ENCODE peak calls at places on chromosomes 11 and 22, in five cellular contexts. H, W, U, F and K are unnamed samples.
A peak's percentile ranks its signal among the peaks of the same experiment; 100 is the strongest.

GRCh38 chr11:76808158-76808557 is 25.0 kb downstream of the TSKU start:
- DNase-seq in F (no peak), U (no peak), W (no peak), H (no peak), K (no peak)

GRCh38 chr11:101848262-101848661 is 66.5 kb upstream of the CEP126 start:
- DNase-seq in W (peak; percentile 47), H (peak; percentile 20), U (no peak), F (peak; percentile 38), K (no peak)

GRCh38 chr11:57480409-57481137 is 20.2 kb downstream of the RTN4RL2 start:
- DNase-seq in W (peak; percentile 74), H (peak; percentile 61), U (peak; percentile 88), F (peak; percentile 63), K (peak; percentile 87)

GRCh38 chr22:37740455-37741311 is 43.8 kb downstream of the TRIOBP start:
- DNase-seq in U (peak; percentile 70), F (no peak), W (no peak), H (no peak), K (no peak)

GRCh38 chr11:99739464-99740089 is 718.8 kb downstream of the CNTN5 start:
- DNase-seq in U (no peak), F (peak; percentile 50), W (peak; percentile 10), H (peak; percentile 17), K (peak; percentile 13)

GRCh38 chr11:762421-763072 is 14.7 kb downstream of the GATD1 start:
- DNase-seq in W (peak; percentile 43), H (no peak), F (peak; percentile 84), U (peak; percentile 33), K (peak; percentile 17)

GRCh38 chr11:134436781-134437180 is 24.7 kb upstream of the B3GAT1 start:
- DNase-seq in H (no peak), F (no peak), W (no peak), U (no peak), K (no peak)

GRCh38 chr11:131867457-131868257 is 497.2 kb downstream of the NTM start:
- DNase-seq in W (peak; percentile 5), F (peak; percentile 86), H (peak; percentile 20), U (peak; percentile 38), K (peak; percentile 74)

GRCh38 chr11:47394322-47395224 is 13.8 kb upstream of the SLC39A13 start:
- DNase-seq in W (peak; percentile 88), U (peak; percentile 73), H (peak; percentile 38), F (no peak), K (peak; percentile 87)

GRCh38 chr11:76524919-76525318 is 80.1 kb downstream of the EMSY start:
- DNase-seq in U (no peak), W (no peak), F (peak; percentile 29), H (peak; percentile 42), K (no peak)

GRCh38 chr22:34333285-34333684 is 413.0 kb upstream of the LARGE1 start:
- DNase-seq in W (no peak), U (no peak), H (no peak), F (no peak), K (no peak)

GRCh38 chr11:69344570-69345145 is 50.7 kb downstream of the MYEOV start:
- DNase-seq in F (no peak), U (no peak), H (no peak), W (no peak), K (no peak)

GRCh38 chr11:60900673-60901404 is 5.5 kb downstream of the PRPF19 start:
- DNase-seq in H (no peak), F (no peak), W (no peak), U (no peak), K (no peak)

GRCh38 chr22:38132794-38133193 is 22.3 kb upstream of the BAIAP2L2 start:
- DNase-seq in F (no peak), W (no peak), U (no peak), H (no peak), K (no peak)

GRCh38 chr11:63974259-63975143 is at the start of gene COX8A:
- DNase-seq in W (peak; percentile 100), H (peak; percentile 99), F (peak; percentile 100), U (peak; percentile 99), K (peak; percentile 99)
- TF ChIP-seq CTCF in W (no peak), H (peak; percentile 33), F (peak; percentile 8), U (no peak), K (peak; percentile 26)

DNA sequence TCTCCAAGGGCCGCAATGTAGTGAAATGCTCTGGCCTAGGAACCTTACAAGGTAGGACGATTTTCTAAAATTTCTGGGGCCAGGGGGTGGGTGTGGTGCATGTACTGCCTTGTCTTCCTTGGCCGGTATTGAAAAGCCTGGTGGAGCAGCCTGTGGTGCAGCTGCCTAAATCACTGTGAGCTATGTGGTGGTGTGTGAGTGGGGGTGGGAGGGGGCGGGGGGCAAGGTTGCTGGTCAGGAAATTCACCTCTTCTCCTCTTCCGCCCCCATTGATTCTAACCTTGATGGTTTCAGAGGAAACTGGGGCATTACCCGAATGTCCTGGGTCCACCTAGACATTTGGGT is 137.2 kb downstream of the DBX1 start:
- DNase-seq in F (no peak), U (no peak), H (no peak), W (no peak), K (no peak)
- TF ChIP-seq CTCF in F (no peak), U (no peak), H (no peak), W (no peak), K (no peak)

DNA sequence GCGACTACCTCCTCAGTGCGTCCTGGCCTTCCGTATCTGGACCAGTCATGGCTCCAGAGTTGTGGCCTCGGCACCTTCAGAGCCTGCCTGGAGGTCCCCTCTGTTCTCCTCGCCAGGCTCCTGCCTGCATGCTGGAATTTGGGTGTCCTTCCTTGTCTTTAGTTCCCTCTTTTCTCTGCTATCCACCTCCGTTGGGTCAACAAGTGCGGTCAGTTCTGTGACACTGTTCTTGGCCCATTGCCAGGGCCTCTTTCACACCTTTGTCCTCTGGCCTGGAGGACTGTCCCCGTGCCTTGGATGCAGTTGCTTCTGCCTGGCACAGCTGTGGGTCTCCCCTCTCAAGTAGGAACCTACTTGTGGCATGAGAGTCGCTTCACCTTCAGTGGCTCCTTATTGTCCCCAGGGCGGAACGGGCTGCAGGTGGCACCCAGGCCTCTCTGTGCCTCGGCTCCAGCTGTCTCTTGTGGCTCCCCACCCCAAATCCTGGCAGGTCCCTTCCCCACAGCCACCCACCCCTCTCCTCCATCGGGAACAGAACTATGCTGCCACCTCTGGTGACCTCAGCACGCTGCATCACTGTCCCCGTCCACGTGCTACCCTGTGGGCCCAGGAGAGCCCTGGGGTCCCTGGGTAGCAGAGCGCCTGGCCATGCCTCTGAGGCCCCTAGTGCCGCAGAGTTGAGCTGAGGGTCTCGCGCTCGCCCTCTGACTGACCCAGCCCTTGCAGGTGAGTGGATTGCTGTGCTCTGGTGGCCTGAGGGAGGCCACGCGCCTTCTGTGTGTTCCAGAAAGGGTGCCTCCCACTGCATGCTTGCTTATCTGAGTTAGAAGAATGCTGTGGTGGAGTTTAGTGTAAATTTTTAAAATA is 4.7 kb downstream of the DGCR8 start:
- DNase-seq in H (peak; percentile 50), W (peak; percentile 41), F (no peak), U (peak; percentile 57), K (no peak)
- TF ChIP-seq CTCF in H (peak; percentile 77), W (peak; percentile 78), F (peak; percentile 50), U (peak; percentile 54), K (peak; percentile 46)

GRCh38 chr11:22432331-22433065 is 94.3 kb downstream of the SLC17A6 start:
- DNase-seq in W (no peak), F (peak; percentile 18), H (no peak), U (peak; percentile 20), K (no peak)
- TF ChIP-seq CTCF in W (no peak), F (no peak), H (no peak), U (no peak), K (no peak)

DNA sequence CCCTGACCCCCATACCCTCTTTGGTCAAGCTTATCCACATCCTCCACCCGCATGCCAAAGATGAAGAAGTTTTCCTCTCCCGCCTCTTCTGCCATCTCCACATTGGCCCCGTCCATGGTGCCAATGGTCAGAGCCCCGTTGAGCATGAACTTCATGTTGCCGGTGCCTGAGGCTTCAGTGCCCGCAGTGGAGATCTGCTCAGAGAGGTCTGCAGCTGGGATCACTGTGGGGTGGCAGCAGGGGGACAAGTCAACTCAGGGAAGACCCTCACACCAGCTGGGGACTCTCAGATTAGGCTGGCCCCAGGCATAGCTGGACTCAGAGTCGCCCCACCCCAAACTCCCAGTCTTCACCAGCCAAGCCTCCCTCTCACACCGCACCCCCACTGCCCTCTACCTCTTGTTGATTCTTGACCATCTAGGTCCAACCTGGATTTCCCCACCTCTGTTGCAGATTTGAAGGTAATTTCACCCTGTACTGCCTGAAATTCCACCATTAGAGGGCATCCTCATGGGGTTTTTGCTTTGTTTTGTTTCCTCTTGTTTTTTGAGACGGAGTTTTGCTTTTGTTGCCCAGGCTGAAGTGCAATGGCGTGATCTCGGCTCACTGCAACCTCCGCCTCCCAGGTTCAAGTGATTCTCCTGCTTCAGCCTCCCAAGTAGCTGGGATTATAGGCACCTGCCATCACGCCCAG is 6.6 kb upstream of the RASGRP2 start:
- DNase-seq in H (no peak), F (no peak), U (no peak), W (no peak), K (no peak)
- TF ChIP-seq CTCF in H (no peak), F (no peak), U (no peak), W (peak; percentile 49), K (no peak)